ENCODE peak calls at places on chromosomes 3 and 15, in six cellular contexts. One of them, this sample, is unnamed.
A peak's percentile ranks its signal among the peaks of the same experiment; 100 is the strongest.

GRCh38 chr3:182233957-182234356 is 522.2 kb downstream of the SOX2 start:
- DNase-seq in activated T-helper 9 cell treated with anti-CD3 and anti-CD28 coated beads, Interleukin-2, amount 50 U/mL, for 16 hours: no peak
- DNase-seq in endothelial cell: no peak
- DNase-seq in NCI-H748 treated with DMSO at 0.1 percent for 48 hours: no peak
- DNase-seq in colonic mucosa: no peak
- DNase-seq in left cardiac atrium: no peak
- DNase-seq in this sample: no peak

GRCh38 chr3:186073641-186074040 is 35.2 kb downstream of the ETV5 start:
- DNase-seq in colonic mucosa: no peak
- DNase-seq in NCI-H748 treated with DMSO at 0.1 percent for 48 hours: no peak
- DNase-seq in endothelial cell: no peak
- DNase-seq in left cardiac atrium: no peak
- DNase-seq in activated T-helper 9 cell treated with anti-CD3 and anti-CD28 coated beads, Interleukin-2, amount 50 U/mL, for 16 hours: no peak
- DNase-seq in this sample: peak; percentile 17

GRCh38 chr3:123818324-123818920 is 65.7 kb downstream of the MYLK start:
- DNase-seq in left cardiac atrium: no peak
- DNase-seq in endothelial cell: no peak
- DNase-seq in colonic mucosa: no peak
- DNase-seq in NCI-H748 treated with DMSO at 0.1 percent for 48 hours: no peak
- DNase-seq in activated T-helper 9 cell treated with anti-CD3 and anti-CD28 coated beads, Interleukin-2, amount 50 U/mL, for 16 hours: no peak
- DNase-seq in this sample: peak; percentile 52

GRCh38 chr3:146308222-146308621 is 57.3 kb upstream of the PLSCR4 start:
- DNase-seq in endothelial cell: no peak
- DNase-seq in colonic mucosa: no peak
- DNase-seq in activated T-helper 9 cell treated with anti-CD3 and anti-CD28 coated beads, Interleukin-2, amount 50 U/mL, for 16 hours: no peak
- DNase-seq in NCI-H748 treated with DMSO at 0.1 percent for 48 hours: no peak
- DNase-seq in left cardiac atrium: no peak
- DNase-seq in this sample: peak; percentile 40

GRCh38 chr3:141372656-141373055 is 4.4 kb downstream of the ZBTB38 start:
- DNase-seq in endothelial cell: no peak
- DNase-seq in activated T-helper 9 cell treated with anti-CD3 and anti-CD28 coated beads, Interleukin-2, amount 50 U/mL, for 16 hours: no peak
- DNase-seq in NCI-H748 treated with DMSO at 0.1 percent for 48 hours: no peak
- DNase-seq in left cardiac atrium: no peak
- DNase-seq in colonic mucosa: no peak
- DNase-seq in this sample: no peak

GRCh38 chr3:40843208-40843624 is 318.5 kb downstream of the ZNF621 start:
- DNase-seq in NCI-H748 treated with DMSO at 0.1 percent for 48 hours: no peak
- DNase-seq in endothelial cell: no peak
- DNase-seq in left cardiac atrium: no peak
- DNase-seq in colonic mucosa: no peak
- DNase-seq in activated T-helper 9 cell treated with anti-CD3 and anti-CD28 coated beads, Interleukin-2, amount 50 U/mL, for 16 hours: no peak
- DNase-seq in this sample: no peak

GRCh38 chr15:81189583-81190283 is 6.9 kb upstream of the IL16 start:
- DNase-seq in left cardiac atrium: peak; percentile 78
- DNase-seq in colonic mucosa: no peak
- DNase-seq in activated T-helper 9 cell treated with anti-CD3 and anti-CD28 coated beads, Interleukin-2, amount 50 U/mL, for 16 hours: no peak
- DNase-seq in endothelial cell: no peak
- DNase-seq in NCI-H748 treated with DMSO at 0.1 percent for 48 hours: no peak
- DNase-seq in this sample: peak; percentile 88

GRCh38 chr3:173510565-173510964 is 113.0 kb downstream of the NLGN1 start:
- DNase-seq in colonic mucosa: no peak
- DNase-seq in activated T-helper 9 cell treated with anti-CD3 and anti-CD28 coated beads, Interleukin-2, amount 50 U/mL, for 16 hours: no peak
- DNase-seq in NCI-H748 treated with DMSO at 0.1 percent for 48 hours: no peak
- DNase-seq in endothelial cell: no peak
- DNase-seq in left cardiac atrium: no peak
- DNase-seq in this sample: no peak

GRCh38 chr3:14216257-14217048 is 37.8 kb downstream of the LSM3 start:
- DNase-seq in left cardiac atrium: peak; percentile 53
- DNase-seq in endothelial cell: peak; percentile 49
- DNase-seq in NCI-H748 treated with DMSO at 0.1 percent for 48 hours: no peak
- DNase-seq in colonic mucosa: peak; percentile 15
- DNase-seq in activated T-helper 9 cell treated with anti-CD3 and anti-CD28 coated beads, Interleukin-2, amount 50 U/mL, for 16 hours: peak; percentile 26
- DNase-seq in this sample: no peak

This sample was measured in LHCN-M2.